ENCODE peak calls at places on chromosomes 6 and 20, in ten cellular contexts. H is RPMI7951; I is HS-27A; Z is mesothelial cell of epicardium; M is progenitor cell of endocrine pancreas; F is psoas muscle; Y is GDM1; G is stimulated activated CD8-positive, alpha-beta memory T cell treated with anti-CD3 and anti-CD28 coated beads, Interleukin-12 subunit alpha, Interleukin-12 subunit beta, amount 100 ng/mL, for 4 hours; Q is activated T-cell treated with anti-CD3 and anti-CD28 coated beads for 1 hour; W is dorsolateral prefrontal cortex. U is an unnamed sample.

GRCh38 chr6:41757931-41758640 is 10.9 kb upstream of the PGC start:
- DNase-seq in H (no peak), I (no peak), Z (no peak), M (no peak), F (no peak), Y (no peak), G (peak), Q (no peak), W (no peak), U (no peak)

GRCh38 chr20:3021327-3021726 is 22.1 kb upstream of the GNRH2 start:
- DNase-seq in H (no peak), I (no peak), Z (no peak), M (no peak), F (no peak), Y (no peak), G (no peak), Q (no peak), W (no peak), U (no peak)

GRCh38 chr6:1296542-1296941 is 15.4 kb upstream of the FOXQ1 start:
- DNase-seq in H (peak), I (no peak), Z (no peak), M (no peak), F (no peak), Y (no peak), G (no peak), Q (no peak), W (no peak), U (no peak)

GRCh38 chr6:31948753-31949413 is 3.0 kb downstream of the CFB start:
- DNase-seq in H (peak), I (peak), Z (no peak), M (no peak), F (no peak), Y (no peak), G (no peak), Q (no peak), W (no peak), U (no peak)

GRCh38 chr6:45195137-45195536 is 133.0 kb upstream of the RUNX2 start:
- DNase-seq in H (no peak), I (no peak), Z (no peak), M (no peak), F (no peak), Y (no peak), G (no peak), Q (no peak), W (no peak), U (no peak)

GRCh38 chr20:63224272-63225081 is 8.5 kb upstream of the YTHDF1 start:
- DNase-seq in H (peak), I (peak), Z (no peak), M (no peak), F (no peak), Y (no peak), G (no peak), Q (no peak), W (no peak), U (peak)

GRCh38 chr20:25178563-25179438 is 16.7 kb upstream of the ENTPD6 start:
- DNase-seq in H (peak), I (peak), Z (no peak), M (no peak), F (no peak), Y (no peak), G (no peak), Q (no peak), W (no peak), U (peak)

GRCh38 chr20:33411136-33411690 is 9.9 kb upstream of the CDK5RAP1 start:
- DNase-seq in H (no peak), I (no peak), Z (no peak), M (no peak), F (no peak), Y (no peak), G (no peak), Q (no peak), W (peak), U (no peak)

GRCh38 chr6:11120273-11121005 is 8.9 kb upstream of the ERVFRD-1 start:
- DNase-seq in H (peak), I (no peak), Z (no peak), M (no peak), F (no peak), Y (no peak), G (no peak), Q (no peak), W (no peak), U (no peak)

GRCh38 chr6:108156180-108156937 is 9.5 kb upstream of the NR2E1 start:
- DNase-seq in H (no peak), I (no peak), Z (no peak), M (no peak), F (no peak), Y (no peak), G (no peak), Q (no peak), W (no peak), U (no peak)

GRCh38 chr20:62734336-62734735 is 25.7 kb downstream of the NTSR1 start:
- DNase-seq in H (no peak), I (no peak), Z (no peak), M (no peak), F (no peak), Y (no peak), G (no peak), Q (no peak), W (no peak), U (no peak)

GRCh38 chr6:24683297-24684296 is 16.7 kb downstream of the ACOT13 start:
- DNase-seq in H (no peak), I (no peak), Z (no peak), M (no peak), F (no peak), Y (no peak), G (no peak), Q (no peak), W (no peak), U (no peak)

GRCh38 chr6:33412140-33413009 is 1.6 kb downstream of the PHF1 start:
- DNase-seq in H (no peak), I (no peak), Z (no peak), M (no peak), F (no peak), Y (no peak), G (no peak), Q (no peak), W (no peak), U (no peak)

GRCh38 chr6:5087389-5087788 is 2.2 kb downstream of the PPP1R3G start:
- DNase-seq in H (no peak), I (no peak), Z (no peak), M (no peak), F (peak), Y (no peak), G (no peak), Q (no peak), W (peak), U (no peak)

GRCh38 chr20:18287915-18288747 is at the start of gene ZNF133:
- DNase-seq in H (peak), I (peak), Z (peak), M (peak), F (peak), Y (peak), G (peak), Q (peak), W (peak), U (peak)

GRCh38 chr6:5747379-5747778 is 259.3 kb downstream of the NRN1 start:
- DNase-seq in H (no peak), I (no peak), Z (no peak), M (no peak), F (no peak), Y (no peak), G (no peak), Q (no peak), W (no peak), U (no peak)

GRCh38 chr6:128316258-128316952 is 204.0 kb downstream of the PTPRK start:
- DNase-seq in H (no peak), I (no peak), Z (no peak), M (no peak), F (no peak), Y (no peak), G (no peak), Q (no peak), W (no peak), U (no peak)

GRCh38 chr6:15437090-15437489 is 191.2 kb downstream of the JARID2 start:
- DNase-seq in H (no peak), I (no peak), Z (no peak), M (no peak), F (no peak), Y (no peak), G (no peak), Q (no peak), W (no peak), U (no peak)

GRCh38 chr20:37979021-37979985 is 54.0 kb downstream of the TTI1 start:
- DNase-seq in H (no peak), I (no peak), Z (no peak), M (no peak), F (no peak), Y (no peak), G (no peak), Q (no peak), W (no peak), U (no peak)

GRCh38 chr20:30919514-30920188 is 337.8 kb upstream of the DEFB115 start:
- DNase-seq in H (no peak), I (no peak), Z (no peak), M (no peak), F (no peak), Y (no peak), G (no peak), Q (no peak), W (no peak), U (no peak)

GRCh38 chr6:90305800-90306448 is 9.3 kb upstream of the BACH2 start:
- DNase-seq in H (no peak), I (no peak), Z (no peak), M (no peak), F (no peak), Y (no peak), G (no peak), Q (no peak), W (no peak), U (no peak)

GRCh38 chr6:42188406-42188805 is 6.3 kb downstream of the GUCA1B start:
- DNase-seq in H (no peak), I (no peak), Z (no peak), M (no peak), F (no peak), Y (no peak), G (no peak), Q (no peak), W (no peak), U (no peak)

GRCh38 chr20:20203784-20204183 is 151.5 kb downstream of the CFAP61 start:
- DNase-seq in H (no peak), I (no peak), Z (no peak), M (no peak), F (no peak), Y (no peak), G (no peak), Q (no peak), W (no peak), U (no peak)

GRCh38 chr20:38159949-38160756 is 4.9 kb downstream of the TGM2 start:
- DNase-seq in H (no peak), I (no peak), Z (no peak), M (no peak), F (no peak), Y (no peak), G (no peak), Q (no peak), W (no peak), U (no peak)

GRCh38 chr6:31729979-31730630 is 1.0 kb upstream of the DDAH2 start:
- DNase-seq in H (peak), I (no peak), Z (peak), M (peak), F (peak), Y (peak), G (peak), Q (peak), W (peak), U (peak)

GRCh38 chr6:136230219-136230980 is 19.7 kb downstream of the MTFR2 start:
- DNase-seq in H (no peak), I (no peak), Z (no peak), M (no peak), F (no peak), Y (no peak), G (no peak), Q (no peak), W (no peak), U (no peak)

GRCh38 chr20:50995506-50995905 is 27.4 kb downstream of the KCNG1 start:
- DNase-seq in H (peak), I (no peak), Z (no peak), M (no peak), F (no peak), Y (no peak), G (no peak), Q (no peak), W (no peak), U (no peak)

GRCh38 chr6:158666637-158667359 is 16.9 kb downstream of the SYTL3 start:
- DNase-seq in H (no peak), I (no peak), Z (no peak), M (no peak), F (no peak), Y (no peak), G (no peak), Q (no peak), W (no peak), U (no peak)

GRCh38 chr6:45843848-45844521 is 171.7 kb downstream of the CLIC5 start:
- DNase-seq in H (peak), I (no peak), Z (no peak), M (no peak), F (peak), Y (no peak), G (no peak), Q (no peak), W (no peak), U (peak)

GRCh38 chr6:167815296-167815980 is 11.3 kb upstream of the AFDN start:
- DNase-seq in H (no peak), I (no peak), Z (no peak), M (no peak), F (no peak), Y (no peak), G (no peak), Q (no peak), W (no peak), U (no peak)

GRCh38 chr6:121309768-121310473 is 24.4 kb downstream of the TBC1D32 start:
- DNase-seq in H (peak), I (peak), Z (no peak), M (no peak), F (no peak), Y (no peak), G (no peak), Q (no peak), W (no peak), U (peak)

GRCh38 chr6:133130863-133131262 is 110.3 kb upstream of the EYA4 start:
- DNase-seq in H (no peak), I (no peak), Z (no peak), M (no peak), F (peak), Y (no peak), G (no peak), Q (no peak), W (peak), U (peak)

GRCh38 chr20:52410746-52411317 is 219.3 kb upstream of the ZFP64 start:
- DNase-seq in H (peak), I (no peak), Z (no peak), M (no peak), F (no peak), Y (no peak), G (no peak), Q (no peak), W (no peak), U (no peak)